ENCODE peak calls at places on chromosomes 1 and 21, in five cellular contexts. I is neuronal stem cell; M is stimulated activated CD4-positive, alpha-beta T cell treated with anti-CD3 and anti-CD28 coated beads, Interleukin-2, amount 100 ng/mL, for 24 hours; C is HEK293T; Q is tibial artery. F is an unnamed sample.

GRCh38 chr21:23968722-23969647 is 1638.3 kb downstream of the MRPL39 start:
- DNase-seq in M (peak), I (peak), C (peak), Q (no peak), F (peak)

GRCh38 chr1:100834779-100835645 is 59.6 kb downstream of the EXTL2 start:
- DNase-seq in Q (no peak), C (peak), I (no peak), M (no peak), F (no peak)

GRCh38 chr1:28887418-28887834 is 26.9 kb upstream of the EPB41 start:
- DNase-seq in Q (no peak), M (peak), I (peak), C (peak), F (peak)

GRCh38 chr1:55021965-55022546 is 17.3 kb upstream of the PCSK9 start:
- DNase-seq in C (peak), I (peak), M (peak), Q (peak), F (peak)

GRCh38 chr1:206706806-206707205 is 22.1 kb downstream of the MAPKAPK2 start:
- DNase-seq in M (no peak), C (no peak), I (no peak), Q (no peak), F (no peak)

GRCh38 chr21:42925114-42925907 is at the start of gene ERVH48-1:
- DNase-seq in I (no peak), C (no peak), M (no peak), Q (no peak), F (no peak)

GRCh38 chr1:164588388-164589341 is 29.7 kb downstream of the PBX1 start:
- DNase-seq in M (no peak), C (no peak), Q (peak), I (peak), F (no peak)

GRCh38 chr1:24189528-24189927 is 2.4 kb upstream of the IFNLR1 start:
- DNase-seq in Q (no peak), C (no peak), M (no peak), I (no peak), F (peak)

GRCh38 chr1:184941094-184941733 is 33.1 kb downstream of the NIBAN1 start:
- DNase-seq in C (no peak), Q (no peak), I (no peak), M (no peak), F (no peak)

GRCh38 chr1:121587777-121588176 is 403.0 kb downstream of the SRGAP2C start:
- DNase-seq in Q (no peak), I (no peak), C (no peak), M (no peak), F (no peak)

GRCh38 chr1:7628273-7628672 is 142.8 kb upstream of the VAMP3 start:
- DNase-seq in Q (no peak), I (no peak), M (no peak), C (no peak), F (no peak)

GRCh38 chr1:212721388-212722247 is 22.0 kb upstream of the BATF3 start:
- DNase-seq in Q (no peak), C (no peak), M (peak), I (no peak), F (peak)

GRCh38 chr1:50973875-50974617 is 4.0 kb downstream of the CDKN2C start:
- DNase-seq in Q (no peak), C (no peak), M (no peak), I (no peak), F (no peak)

GRCh38 chr1:227902641-227902990 is 45.1 kb downstream of the WNT9A start:
- DNase-seq in I (no peak), Q (no peak), M (no peak), C (no peak), F (no peak)

GRCh38 chr1:109570414-109570813 is 22.0 kb downstream of the GNAI3 start:
- DNase-seq in C (no peak), I (no peak), Q (no peak), M (no peak), F (no peak)

GRCh38 chr21:33644383-33645074 is 2.2 kb downstream of the ITSN1 start:
- DNase-seq in C (no peak), Q (no peak), M (no peak), I (no peak), F (no peak)

GRCh38 chr1:159941139-159941866 is 4.1 kb downstream of the IGSF9 start:
- DNase-seq in C (no peak), M (no peak), I (peak), Q (no peak), F (no peak)

GRCh38 chr21:27519357-27519756 is 552.5 kb upstream of the ADAMTS5 start:
- DNase-seq in Q (no peak), M (no peak), I (no peak), C (no peak), F (no peak)

GRCh38 chr1:27832762-27833161 is 2.2 kb downstream of the PPP1R8 start:
- DNase-seq in Q (no peak), C (no peak), I (no peak), M (no peak), F (no peak)

GRCh38 chr1:111200802-111201161 is 336 bp upstream of the DENND2D start:
- DNase-seq in M (no peak), I (no peak), Q (no peak), C (no peak), F (no peak)

GRCh38 chr21:38839683-38840286 is 34.1 kb downstream of the ETS2 start:
- DNase-seq in M (peak), C (no peak), I (no peak), Q (no peak), F (no peak)

GRCh38 chr1:50564417-50564816 is 141.2 kb upstream of the DMRTA2 start:
- DNase-seq in C (no peak), I (no peak), M (no peak), Q (no peak), F (no peak)

GRCh38 chr1:34924759-34925555 is 4.5 kb downstream of the DLGAP3 start:
- DNase-seq in Q (peak), I (peak), M (peak), C (peak), F (peak)

GRCh38 chr1:70360321-70360720 is 5.8 kb upstream of the ANKRD13C start:
- DNase-seq in Q (no peak), M (no peak), I (no peak), C (peak), F (no peak)

GRCh38 chr1:11927866-11928592 is 1.8 kb upstream of the KIAA2013 start:
- DNase-seq in I (no peak), M (no peak), Q (no peak), C (no peak), F (no peak)

GRCh38 chr1:209659909-209660308 is 7.7 kb upstream of the LAMB3 start:
- DNase-seq in Q (no peak), M (no peak), I (no peak), C (no peak), F (peak)

GRCh38 chr1:39178541-39179431 is 25.7 kb upstream of the MACF1 start:
- DNase-seq in I (no peak), Q (no peak), C (no peak), M (no peak), F (no peak)

GRCh38 chr1:244092293-244093264 is 41.5 kb downstream of the ZBTB18 start:
- DNase-seq in M (no peak), C (no peak), Q (no peak), I (no peak), F (no peak)

GRCh38 chr21:46545363-46545762 is 59.5 kb downstream of the S100B start:
- DNase-seq in I (no peak), Q (no peak), M (no peak), C (no peak), F (no peak)

GRCh38 chr1:41666991-41667631 is 182.6 kb upstream of the EDN2 start:
- DNase-seq in M (peak), C (no peak), I (no peak), Q (no peak), F (peak)

GRCh38 chr1:39183503-39184353 is 20.8 kb upstream of the MACF1 start:
- DNase-seq in Q (peak), I (no peak), M (peak), C (peak), F (peak)

GRCh38 chr1:199684686-199685273 is 342.7 kb upstream of the NR5A2 start:
- DNase-seq in C (peak), I (peak), Q (no peak), M (peak), F (no peak)

F was measured in activated CD4-positive, alpha-beta memory T cell treated with anti-CD3 and anti-CD28 coated beads, Interleukin-2, amount 10 ng/mL, durations not matched to agents 7 days and 5 days.